ENCODE peak calls at places on chromosomes 12 and 14, in five cellular contexts. X, C, Q, Z and G are unnamed samples.

GRCh38 chr12:120125029-120125428 is 8.5 kb upstream of the RAB35 start:
- DNase-seq in X (no peak), C (no peak), Q (no peak), Z (peak), G (no peak)

GRCh38 chr14:54220122-54220691 is 176.6 kb upstream of the CDKN3 start:
- DNase-seq in X (no peak), C (no peak), Q (no peak), Z (no peak), G (no peak)

GRCh38 chr14:100727565-100728240 is 1.0 kb downstream of the DLK1 start:
- DNase-seq in X (no peak), C (no peak), Q (no peak), Z (no peak), G (no peak)

GRCh38 chr14:29310757-29311156 is 544.2 kb downstream of the FOXG1 start:
- DNase-seq in X (no peak), C (no peak), Q (no peak), Z (no peak), G (no peak)

GRCh38 chr14:103633391-103633790 is 4.4 kb downstream of the KLC1 start:
- DNase-seq in X (no peak), C (no peak), Q (no peak), Z (peak), G (no peak)

GRCh38 chr14:95432152-95433093 is 84.0 kb downstream of the SYNE3 start:
- DNase-seq in X (no peak), C (peak), Q (peak), Z (peak), G (no peak)

GRCh38 chr14:44846232-44846824 is 115.4 kb downstream of the KLHL28 start:
- DNase-seq in X (no peak), C (peak), Q (peak), Z (peak), G (peak)

GRCh38 chr12:47876404-47876960 is 28.3 kb downstream of the VDR start:
- DNase-seq in X (no peak), C (no peak), Q (peak), Z (no peak), G (no peak)

GRCh38 chr12:92299744-92300143 is 154.1 kb upstream of the BTG1 start:
- DNase-seq in X (no peak), C (no peak), Q (no peak), Z (no peak), G (no peak)

GRCh38 chr12:46268349-46268616 is 560 bp downstream of the SLC38A1 start:
- DNase-seq in X (peak), C (peak), Q (no peak), Z (no peak), G (no peak)